ENCODE peak calls at places on chromosomes 3 and 15, in ten cellular contexts. L is mammary epithelial cell, P is neural crest cell, S is pancreas, W is MCF 10A, Q is colonic mucosa, J is GM12865, E is fibroblast of lung, T is dorsolateral prefrontal cortex, R is OCI-LY7. M is an unnamed sample.

GRCh38 chr15:63274427-63274826 is 3.0 kb upstream of the APH1B start:
- DNase-seq in E (no peak), T (no peak), S (no peak), R (no peak), P (no peak), W (no peak), Q (no peak), J (no peak), L (no peak), M (no peak)

GRCh38 chr15:59299919-59300617 is 72.6 kb downstream of the MYO1E start:
- DNase-seq in W (peak), Q (peak), E (peak), S (peak), T (peak), L (peak), J (peak), P (no peak), R (peak), M (no peak)

GRCh38 chr15:82231233-82231632 is 31.3 kb downstream of the EFL1 start:
- DNase-seq in Q (no peak), L (no peak), T (no peak), J (no peak), S (no peak), E (no peak), R (no peak), P (no peak), W (no peak), M (no peak)

GRCh38 chr3:114746502-114746901 is 400.6 kb downstream of the ZBTB20 start:
- DNase-seq in S (no peak), Q (no peak), E (no peak), J (no peak), P (no peak), W (no peak), T (no peak), L (no peak), R (no peak), M (no peak)

GRCh38 chr15:85120351-85121113 is 138.9 kb downstream of the PDE8A start:
- DNase-seq in Q (no peak), J (no peak), P (no peak), S (no peak), W (no peak), L (no peak), T (peak), E (no peak), R (no peak), M (no peak)

GRCh38 chr3:38003371-38003816 is 12.8 kb downstream of the VILL start:
- DNase-seq in Q (peak), J (peak), T (peak), R (peak), L (no peak), W (peak), P (peak), E (peak), S (peak), M (peak)

GRCh38 chr3:131794766-131795381 is 239.9 kb downstream of the CPNE4 start:
- DNase-seq in Q (peak), P (peak), W (peak), S (peak), E (peak), R (peak), T (no peak), J (peak), L (peak), M (peak)

GRCh38 chr3:114418724-114419543 is 125.1 kb downstream of the TIGIT start:
- DNase-seq in E (peak), Q (no peak), L (peak), P (no peak), R (peak), S (no peak), W (peak), T (no peak), J (peak), M (peak)

GRCh38 chr3:12476238-12476897 is 7.9 kb upstream of the TSEN2 start:
- DNase-seq in R (no peak), J (no peak), Q (no peak), S (no peak), E (peak), P (no peak), W (no peak), L (no peak), T (no peak), M (no peak)

GRCh38 chr15:98647026-98647773 is 1.1 kb upstream of the IGF1R start:
- DNase-seq in E (peak), J (peak), W (no peak), S (peak), P (peak), T (peak), R (peak), L (peak), Q (peak), M (peak)

GRCh38 chr3:32614956-32615355 is 44.3 kb upstream of the DYNC1LI1 start:
- DNase-seq in L (peak), S (no peak), R (no peak), W (peak), T (no peak), J (no peak), P (no peak), Q (no peak), E (peak), M (no peak)

GRCh38 chr15:90001683-90002427 is 731 bp downstream of the ZNF710 start:
- DNase-seq in T (no peak), S (peak), E (peak), R (peak), Q (peak), L (peak), J (peak), W (peak), P (peak), M (peak)

GRCh38 chr3:106025151-106025722 is 156.4 kb upstream of the CBLB start:
- DNase-seq in R (no peak), J (no peak), S (peak), W (peak), T (no peak), P (no peak), Q (peak), E (peak), L (peak), M (no peak)

GRCh38 chr15:55372701-55373440 is 35.3 kb downstream of the CCPG1 start:
- DNase-seq in P (no peak), S (no peak), W (no peak), E (no peak), T (no peak), J (peak), L (no peak), Q (no peak), R (peak), M (no peak)

GRCh38 chr3:184472723-184473419 is 88.7 kb upstream of the EPHB3 start:
- DNase-seq in E (no peak), W (no peak), R (peak), S (no peak), P (no peak), Q (peak), J (no peak), T (no peak), L (no peak), M (no peak)

GRCh38 chr3:183192650-183193300 is 30.2 kb upstream of the LAMP3 start:
- DNase-seq in T (no peak), W (no peak), S (no peak), Q (no peak), J (no peak), R (no peak), E (peak), L (no peak), P (no peak), M (no peak)

GRCh38 chr15:40008061-40008460 is 30.9 kb downstream of the SRP14 start:
- DNase-seq in S (no peak), Q (no peak), R (no peak), T (no peak), L (no peak), W (no peak), J (no peak), E (peak), P (no peak), M (no peak)

GRCh38 chr3:178482981-178483380 is 53.3 kb upstream of the KCNMB2 start:
- DNase-seq in Q (no peak), E (no peak), R (no peak), W (no peak), T (no peak), S (no peak), J (no peak), L (no peak), P (no peak), M (no peak)

GRCh38 chr3:105997800-105998526 is 129.2 kb upstream of the CBLB start:
- DNase-seq in E (peak), J (no peak), Q (no peak), R (no peak), L (peak), S (no peak), P (no peak), T (peak), W (peak), M (no peak)

GRCh38 chr3:180421221-180421620 is 180.7 kb upstream of the TTC14 start:
- DNase-seq in L (no peak), S (no peak), Q (no peak), J (no peak), E (no peak), T (no peak), R (no peak), W (peak), P (no peak), M (no peak)

GRCh38 chr3:87076951-87077350 is 86.0 kb upstream of the VGLL3 start:
- DNase-seq in J (no peak), Q (no peak), T (no peak), S (no peak), E (peak), R (no peak), L (peak), W (peak), P (no peak), M (no peak)

GRCh38 chr15:40266828-40267304 is 16.0 kb downstream of the ANKRD63 start:
- DNase-seq in R (no peak), P (no peak), E (peak), L (peak), Q (no peak), T (peak), S (no peak), W (peak), J (no peak), M (no peak)

GRCh38 chr15:41917767-41918430 is 24.0 kb upstream of the SPTBN5 start:
- DNase-seq in S (peak), P (no peak), L (peak), E (peak), J (no peak), Q (no peak), R (no peak), W (peak), T (no peak), M (no peak)

GRCh38 chr3:7382293-7383033 is 521.5 kb downstream of the GRM7 start:
- DNase-seq in S (peak), R (no peak), L (peak), Q (no peak), W (peak), P (no peak), T (no peak), J (no peak), E (peak), M (no peak)

GRCh38 chr3:127015282-127016042 is 32.5 kb downstream of the PLXNA1 start:
- DNase-seq in P (peak), Q (no peak), R (no peak), E (peak), W (no peak), L (no peak), S (no peak), T (no peak), J (peak), M (peak)

GRCh38 chr3:22377421-22377820 is 626.4 kb upstream of the ZNF385D start:
- DNase-seq in S (no peak), R (no peak), J (no peak), T (no peak), E (peak), W (peak), P (no peak), Q (no peak), L (peak), M (no peak)

GRCh38 chr3:66236281-66236680 is 15.5 kb downstream of the SLC25A26 start:
- DNase-seq in S (no peak), Q (no peak), P (no peak), L (no peak), J (no peak), R (peak), T (no peak), E (no peak), W (peak), M (peak)
- TF ChIP-seq CTCF in S (no peak), Q (no peak), P (peak), L (no peak), J (no peak), R (peak), T (no peak), E (peak), W (no peak), M (peak)

GRCh38 chr15:36278219-36278618 is 301.2 kb upstream of the CDIN1 start:
- DNase-seq in S (no peak), Q (no peak), E (peak), P (no peak), W (no peak), L (peak), T (no peak), J (peak), R (no peak), M (no peak)
- TF ChIP-seq CTCF in S (no peak), Q (no peak), E (peak), P (no peak), W (no peak), L (peak), T (no peak), J (no peak), R (peak), M (no peak)

GRCh38 chr3:128497305-128498126 is 4.5 kb upstream of the GATA2 start:
- DNase-seq in J (peak), W (peak), R (peak), T (peak), P (peak), Q (peak), E (peak), S (peak), L (no peak), M (peak)
- TF ChIP-seq CTCF in J (peak), W (peak), R (peak), T (peak), P (peak), Q (peak), E (peak), S (peak), L (peak), M (peak)

GRCh38 chr3:154182975-154183374 is 61.8 kb downstream of the ARHGEF26 start:
- DNase-seq in W (no peak), R (no peak), S (no peak), E (no peak), J (no peak), L (no peak), T (no peak), Q (no peak), P (no peak), M (no peak)
- TF ChIP-seq CTCF in W (no peak), R (no peak), S (no peak), E (no peak), J (no peak), L (no peak), T (no peak), Q (no peak), P (no peak), M (no peak)

GRCh38 chr3:186260726-186261125 is 101.3 kb downstream of the DGKG start:
- DNase-seq in P (no peak), L (no peak), W (no peak), E (no peak), J (no peak), Q (no peak), S (no peak), T (no peak), R (no peak), M (peak)

GRCh38 chr3:186259612-186260383 is 102.2 kb downstream of the DGKG start:
- DNase-seq in Q (peak), E (peak), L (peak), P (peak), T (peak), S (peak), W (peak), R (peak), J (peak), M (peak)

GRCh38 chr3:186264608-186265400 is 97.2 kb downstream of the DGKG start:
- DNase-seq in R (no peak), S (no peak), E (no peak), P (no peak), T (no peak), Q (no peak), L (no peak), W (no peak), J (no peak), M (no peak)

GRCh38 chr3:186258968-186259367 is 103.1 kb downstream of the DGKG start:
- DNase-seq in T (no peak), S (no peak), W (no peak), P (no peak), Q (no peak), E (no peak), J (no peak), R (no peak), L (no peak), M (no peak)

DNA sequence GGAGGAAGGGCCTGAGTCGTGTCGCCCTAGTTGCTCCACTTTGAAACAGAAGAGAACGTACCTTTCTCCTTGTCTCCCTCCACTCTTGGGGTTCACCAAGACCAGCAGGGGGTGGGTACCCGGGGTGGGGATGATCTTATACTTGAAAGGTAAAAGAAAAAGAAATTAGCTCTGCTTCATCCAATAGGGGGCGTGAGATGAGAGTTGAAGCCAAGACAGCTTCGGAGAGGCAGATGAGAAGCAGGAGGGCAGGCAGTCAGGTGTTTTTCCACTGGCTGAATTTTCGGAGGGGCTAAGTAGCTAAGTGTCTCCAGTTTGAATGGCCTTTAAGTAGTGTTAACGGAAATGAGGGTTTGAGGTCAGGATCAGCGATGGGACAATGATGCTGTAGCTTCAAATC is 100.4 kb downstream of the DGKG start:
- DNase-seq in P (no peak), R (peak), T (no peak), W (peak), S (no peak), Q (no peak), L (no peak), E (no peak), J (peak), M (no peak)
- TF ChIP-seq CTCF in P (peak), R (peak), T (no peak), W (no peak), S (no peak), Q (no peak), L (peak), E (peak), J (peak), M (peak)

GRCh38 chr3:167814441-167814951 is 79.0 kb downstream of the SERPINI1 start:
- DNase-seq in R (no peak), T (peak), E (peak), L (no peak), Q (no peak), W (peak), P (no peak), S (peak), J (no peak), M (no peak)
- TF ChIP-seq CTCF in R (no peak), T (no peak), E (no peak), L (no peak), Q (no peak), W (no peak), P (no peak), S (no peak), J (no peak), M (no peak)